ENCODE peak calls at places on chromosomes 11 and 22, in six cellular contexts. F is AG09309, C is fibroblast of the aortic adventitia, T is A673, D is NB4, W is coronary artery. U is an unnamed sample.
A peak's percentile ranks its signal among the peaks of the same experiment; 100 is the strongest.

GRCh38 chr22:27804683-27805297 is 3.2 kb upstream of the MN1 start:
- DNase-seq in D (peak; percentile 62), W (no peak), F (peak; percentile 18), T (peak; percentile 89), C (peak; percentile 78), U (peak; percentile 69)

GRCh38 chr11:58573451-58574104 is 2.1 kb downstream of the LPXN start:
- DNase-seq in T (peak; percentile 68), F (peak; percentile 70), W (no peak), C (peak; percentile 89), D (peak; percentile 84), U (peak; percentile 88)

GRCh38 chr22:42800731-42801536 is 56.1 kb downstream of the ARFGAP3 start:
- DNase-seq in D (no peak), C (no peak), F (no peak), W (peak; percentile 49), T (no peak), U (no peak)

GRCh38 chr11:36510567-36511020 is 522 bp upstream of the TRAF6 start:
- DNase-seq in D (no peak), W (no peak), F (no peak), T (no peak), C (peak; percentile 49), U (no peak)

GRCh38 chr11:117315285-117316196 is 515 bp downstream of the BACE1 start:
- DNase-seq in C (no peak), T (no peak), D (no peak), F (no peak), W (no peak), U (no peak)

GRCh38 chr11:47271961-47272661 is 2.2 kb downstream of the MADD start:
- DNase-seq in W (no peak), F (no peak), D (peak; percentile 17), C (no peak), T (no peak), U (no peak)

GRCh38 chr11:41400124-41400523 is 59.3 kb downstream of the LRRC4C start:
- DNase-seq in T (no peak), D (no peak), F (no peak), C (no peak), W (no peak), U (no peak)

GRCh38 chr11:100932474-100933100 is 197.0 kb downstream of the PGR start:
- DNase-seq in C (peak; percentile 66), D (peak; percentile 16), F (no peak), W (no peak), T (peak; percentile 77), U (peak; percentile 56)

GRCh38 chr11:35160902-35161585 is 22.1 kb downstream of the CD44 start:
- DNase-seq in T (no peak), F (no peak), W (no peak), C (peak; percentile 86), D (no peak), U (no peak)

GRCh38 chr11:56906683-56907148 is 82.0 kb upstream of the OR5AK2 start:
- DNase-seq in T (no peak), F (no peak), W (no peak), D (no peak), C (no peak), U (no peak)

GRCh38 chr22:26484360-26484706 is 656 bp downstream of the SRRD start:
- DNase-seq in T (no peak), F (no peak), W (no peak), D (no peak), C (no peak), U (peak; percentile 18)

GRCh38 chr11:88280673-88281316 is 56.7 kb downstream of the CTSC start:
- DNase-seq in T (peak; percentile 18), D (no peak), F (peak; percentile 31), W (no peak), C (peak; percentile 81), U (no peak)

GRCh38 chr22:29300807-29301601 is 5.4 kb upstream of the GAS2L1 start:
- DNase-seq in T (no peak), W (no peak), D (peak; percentile 27), F (no peak), C (no peak), U (no peak)

GRCh38 chr11:119547511-119547910 is 124.5 kb upstream of the THY1 start:
- DNase-seq in C (no peak), W (no peak), T (no peak), D (no peak), F (no peak), U (no peak)

GRCh38 chr11:91608662-91609061 is 616.0 kb upstream of the FAT3 start:
- DNase-seq in D (no peak), F (no peak), T (no peak), C (no peak), W (no peak), U (no peak)

GRCh38 chr22:44889233-44889878 is 120.4 kb downstream of the PHF21B start:
- DNase-seq in D (peak; percentile 19), T (peak; percentile 38), W (peak; percentile 43), F (no peak), C (no peak), U (no peak)

GRCh38 chr22:32564170-32565001 is 89.8 kb downstream of the FBXO7 start:
- DNase-seq in C (peak; percentile 61), T (no peak), W (no peak), F (no peak), D (no peak), U (peak; percentile 44)

GRCh38 chr22:40997485-40997884 is 46.3 kb downstream of the RBX1 start:
- DNase-seq in F (no peak), W (no peak), T (no peak), C (no peak), D (no peak), U (no peak)

GRCh38 chr11:33178443-33179154 is 17.3 kb upstream of the CSTF3 start:
- DNase-seq in D (no peak), F (no peak), T (no peak), W (no peak), C (no peak), U (peak; percentile 48)

DNA sequence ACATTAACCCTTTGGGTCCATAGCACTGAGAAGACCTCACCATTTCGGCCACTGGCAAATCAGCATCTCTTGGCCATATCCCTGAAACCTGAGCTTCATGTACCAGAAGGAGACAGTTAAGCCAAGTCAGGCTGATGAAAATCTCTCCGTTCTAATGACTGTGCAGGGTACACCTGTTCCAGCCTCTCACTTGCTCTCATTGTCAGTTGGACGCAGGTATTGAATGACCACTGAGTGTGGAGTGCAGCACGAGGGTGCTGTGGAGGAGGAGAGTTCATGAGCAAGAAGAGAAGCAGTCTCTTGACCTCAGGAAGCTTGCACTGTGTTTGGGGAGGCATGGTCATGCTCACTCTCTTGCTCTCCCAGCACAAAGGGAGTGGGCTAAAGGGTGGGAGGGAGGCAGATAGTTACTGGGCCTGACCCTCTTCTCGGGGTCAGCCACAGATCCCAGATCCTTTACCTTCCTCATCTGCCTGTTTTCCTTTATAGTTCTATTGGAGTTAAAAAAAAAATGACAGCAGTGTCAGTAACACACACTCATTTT is 65.2 kb downstream of the ZBTB16 start:
- DNase-seq in D (no peak), T (no peak), C (no peak), F (no peak), W (no peak), U (no peak)
- H3K4me3 ChIP-seq in D (no peak overlapping the region), T (no peak overlapping the region), C (no peak overlapping the region), F (no peak overlapping the region), W (peak overlapping the region; percentile 11), U (no peak overlapping the region)

DNA sequence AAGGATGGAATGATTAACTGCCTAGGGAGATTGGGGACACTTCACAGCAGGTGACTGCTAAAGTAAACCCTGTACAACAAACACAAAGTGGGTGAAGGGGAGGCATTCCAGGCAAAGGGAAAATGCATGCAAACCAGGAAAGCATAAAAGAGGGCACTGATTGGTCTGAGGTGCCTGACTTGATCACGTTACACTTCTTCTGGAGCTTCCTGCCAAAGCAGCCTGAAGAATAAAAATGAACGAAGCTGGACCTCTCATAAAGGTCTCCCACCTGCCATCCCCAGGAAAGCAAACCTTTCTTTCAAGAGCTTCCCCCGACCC is 46.7 kb upstream of the SCUBE2 start:
- DNase-seq in W (no peak), C (no peak), F (no peak), D (no peak), T (no peak), U (no peak)
- TF ChIP-seq CTCF in W (no peak), C (no peak), F (no peak), D (no peak), T (peak; percentile 23), U (no peak)

GRCh38 chr22:37185646-37186227 is 2.3 kb downstream of the C1QTNF6 start:
- DNase-seq in F (no peak), W (no peak), C (no peak), T (no peak), D (no peak), U (no peak)

GRCh38 chr22:37187552-37187890 is 526 bp downstream of the C1QTNF6 start:
- DNase-seq in D (no peak), W (no peak), T (peak; percentile 39), C (no peak), F (no peak), U (peak; percentile 81)

GRCh38 chr22:37186997-37187522 is 987 bp downstream of the C1QTNF6 start:
- DNase-seq in C (no peak), F (no peak), D (no peak), T (no peak), W (no peak), U (peak; percentile 31)

GRCh38 chr22:37184816-37185541 is 3.1 kb downstream of the C1QTNF6 start:
- DNase-seq in D (no peak), C (no peak), T (no peak), W (no peak), F (no peak), U (no peak)

DNA sequence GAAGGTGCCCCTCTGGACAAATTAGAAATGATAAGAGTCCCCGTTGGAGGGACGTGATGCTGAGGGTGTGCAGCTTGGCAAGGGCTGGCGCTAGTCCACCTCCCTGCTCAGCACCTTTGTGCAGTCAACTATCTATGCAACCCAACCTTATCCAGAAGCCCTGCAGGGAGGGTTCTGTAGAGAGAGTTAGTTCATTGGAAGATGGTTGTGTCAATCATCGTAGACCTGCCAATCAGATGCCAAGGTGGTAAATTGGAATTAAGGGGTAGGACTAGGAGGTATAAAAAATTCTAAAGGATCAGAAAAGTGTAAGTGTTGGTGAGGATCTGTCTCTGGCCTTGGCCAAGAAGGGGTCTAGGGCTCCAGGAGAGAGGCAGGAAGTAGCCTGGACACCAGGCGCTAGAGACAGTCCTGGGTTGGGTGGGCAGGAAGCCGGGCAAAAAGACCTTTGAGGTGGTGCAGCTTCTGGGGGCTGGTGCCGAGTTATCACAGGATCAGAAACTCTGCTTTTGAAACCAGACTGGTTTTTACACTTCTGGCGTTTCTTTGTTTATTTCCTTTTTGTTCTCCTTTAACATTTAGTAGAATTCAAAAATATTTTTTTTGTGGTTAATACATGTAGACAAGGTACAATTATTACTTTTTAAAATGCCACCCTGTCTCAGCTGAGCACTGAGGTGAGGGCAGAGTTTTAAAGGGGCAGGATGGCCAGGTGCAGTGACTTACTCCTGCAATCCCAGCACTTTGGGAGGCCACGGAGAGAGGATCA is 1.6 kb downstream of the C1QTNF6 start:
- DNase-seq in T (peak; percentile 87), F (peak; percentile 67), C (peak; percentile 88), D (peak; percentile 81), W (no peak), U (peak; percentile 87)
- H3K4me3 ChIP-seq in T (peak overlapping the region; percentile 50), F (no peak overlapping the region), C (peak overlapping the region; percentile 78), D (no peak overlapping the region), W (no peak overlapping the region), U (peak overlapping the region; percentile 72)

DNA sequence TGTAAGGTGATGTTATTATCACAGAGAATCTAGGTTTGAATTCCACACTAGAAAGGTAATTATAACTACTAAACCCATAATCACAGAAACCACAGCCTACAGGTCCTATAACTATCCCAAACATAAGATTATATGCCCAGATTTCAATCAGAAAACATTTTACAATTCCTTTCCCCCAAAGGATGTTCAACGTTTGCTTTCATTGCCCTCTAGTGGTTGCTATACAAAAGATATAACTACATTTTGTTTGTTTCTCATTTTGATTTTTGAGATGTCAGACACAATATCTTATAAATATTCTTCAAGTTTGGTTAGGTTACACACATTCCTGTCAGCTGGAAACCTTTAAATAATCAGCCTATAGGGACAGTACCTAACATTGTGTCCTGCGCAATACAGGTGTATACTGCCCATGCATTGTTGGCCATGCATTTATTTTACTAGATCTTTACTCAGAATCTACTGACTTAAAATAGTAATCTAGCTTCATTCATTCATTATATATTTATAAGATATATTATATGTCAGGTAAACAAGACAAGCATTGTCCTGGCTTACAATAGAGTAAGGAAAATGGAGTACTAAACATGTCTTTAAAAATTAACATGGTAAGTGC is 530.5 kb upstream of the CCDC90B start:
- DNase-seq in C (peak; percentile 29), W (no peak), T (peak; percentile 91), F (no peak), D (peak; percentile 39), U (peak; percentile 32)
- TF ChIP-seq CTCF in C (peak; percentile 49), W (peak; percentile 28), T (peak; percentile 81), F (peak; percentile 58), D (peak; percentile 37), U (peak; percentile 55)